ENCODE peak calls at places on chromosomes 6 and 20, in five cellular contexts. I is T-helper 2 cell; Y is AG10803; Q is stimulated activated CD4-positive, alpha-beta T cell treated with anti-CD3 and anti-CD28 coated beads, Interleukin-4, amount 100 ng/mL, for 24 hours; V is fibroblast of lung. X is an unnamed sample.

GRCh38 chr6:109229536-109229935 is 134.2 kb downstream of the CEP57L1 start:
- DNase-seq in Q (no peak), Y (no peak), V (no peak), I (no peak), X (no peak)

GRCh38 chr20:17608701-17609497 is 39.0 kb downstream of the DSTN start:
- DNase-seq in V (no peak), Q (no peak), Y (no peak), I (no peak), X (no peak)

GRCh38 chr6:4466769-4467480 is 309.3 kb upstream of the CDYL start:
- DNase-seq in V (peak), Y (no peak), I (no peak), Q (no peak), X (no peak)

GRCh38 chr6:34358389-34358906 is 34.0 kb downstream of the NUDT3 start:
- DNase-seq in Y (peak), V (peak), Q (no peak), I (no peak), X (no peak)

GRCh38 chr6:167705211-167705750 is 121.4 kb upstream of the AFDN start:
- DNase-seq in Y (no peak), I (no peak), V (no peak), Q (no peak), X (no peak)

GRCh38 chr6:75337805-75338204 is 53.2 kb upstream of the TMEM30A start:
- DNase-seq in Q (no peak), I (no peak), Y (no peak), V (no peak), X (peak)

GRCh38 chr20:19981091-19981490 is 36.1 kb upstream of the NAA20 start:
- DNase-seq in Y (peak), I (no peak), Q (no peak), V (peak), X (peak)

GRCh38 chr6:13012977-13013680 is 296.6 kb downstream of the PHACTR1 start:
- DNase-seq in I (no peak), Q (no peak), Y (no peak), V (no peak), X (no peak)

GRCh38 chr6:101117397-101118185 is 236.5 kb upstream of the ASCC3 start:
- DNase-seq in Y (no peak), Q (no peak), V (no peak), I (no peak), X (no peak)

GRCh38 chr20:41234546-41234945 is 83.0 kb downstream of the ZHX3 start:
- DNase-seq in Q (no peak), Y (no peak), V (no peak), I (no peak), X (no peak)

GRCh38 chr6:42093582-42094329 is 43.4 kb downstream of the TAF8 start:
- DNase-seq in V (no peak), I (no peak), Y (no peak), Q (no peak), X (no peak)

GRCh38 chr6:54617730-54618129 is 228.8 kb upstream of the FAM83B start:
- DNase-seq in V (peak), Y (peak), I (no peak), Q (no peak), X (peak)

GRCh38 chr6:132140150-132140549 is 189.0 kb upstream of the CCN2 start:
- DNase-seq in V (no peak), I (no peak), Y (no peak), Q (no peak), X (no peak)

GRCh38 chr6:32886674-32887383 is 32.8 kb downstream of the PSMB9 start:
- DNase-seq in Q (no peak), I (no peak), Y (peak), V (peak), X (peak)

GRCh38 chr6:29702519-29703103 is 20.6 kb upstream of the HLA-F start:
- DNase-seq in Q (peak), V (no peak), Y (peak), I (peak), X (no peak)

GRCh38 chr6:15457903-15458530 is 204.8 kb downstream of the DTNBP1 start:
- DNase-seq in Y (peak), I (no peak), Q (no peak), V (no peak), X (no peak)

GRCh38 chr6:148021715-148022114 is 320.9 kb upstream of the SASH1 start:
- DNase-seq in Y (no peak), I (no peak), V (no peak), Q (no peak), X (no peak)

GRCh38 chr6:8084586-8084985 is 17.8 kb downstream of the EEF1E1 start:
- DNase-seq in V (peak), I (no peak), Y (peak), Q (no peak), X (peak)

GRCh38 chr20:20837574-20838021 is 125.2 kb upstream of the RALGAPA2 start:
- DNase-seq in Y (peak), V (peak), Q (peak), I (no peak), X (peak)

GRCh38 chr6:7406743-7407142 is 17.1 kb downstream of the RIOK1 start:
- DNase-seq in I (no peak), Q (no peak), Y (no peak), V (no peak), X (no peak)

GRCh38 chr20:57187068-57187634 is 79.3 kb downstream of the BMP7 start:
- DNase-seq in V (no peak), Q (no peak), I (no peak), Y (no peak), X (no peak)

GRCh38 chr20:11001767-11002540 is 328.2 kb upstream of the JAG1 start:
- DNase-seq in I (no peak), Q (no peak), V (peak), Y (peak), X (peak)

GRCh38 chr20:42530855-42531674 is 658.6 kb downstream of the PTPRT start:
- DNase-seq in V (no peak), Y (peak), Q (no peak), I (no peak), X (no peak)

GRCh38 chr20:5947276-5947675 is 3.1 kb downstream of the TRMT6 start:
- DNase-seq in Q (peak), V (no peak), I (no peak), Y (no peak), X (no peak)

GRCh38 chr20:31698243-31698802 is 24.3 kb downstream of the BCL2L1 start:
- DNase-seq in I (no peak), Q (no peak), Y (no peak), V (no peak), X (no peak)

X was measured in astrocyte.